ENCODE peak calls at places on chromosomes 12 and 14, in six cellular contexts. One of them, this sample, is unnamed.

GRCh38 chr12:104280111-104280510 is 23.4 kb upstream of the EID3 start:
- DNase-seq in heart right ventricle: no peak
- DNase-seq in neural progenitor cell: no peak
- DNase-seq in A549: peak
- DNase-seq in Calu3: no peak
- DNase-seq in IMR-90: no peak
- DNase-seq in this sample: no peak

GRCh38 chr12:58453306-58453705 is 467.0 kb downstream of the LRIG3 start:
- DNase-seq in heart right ventricle: no peak
- DNase-seq in A549: no peak
- DNase-seq in neural progenitor cell: no peak
- DNase-seq in Calu3: no peak
- DNase-seq in IMR-90: no peak
- DNase-seq in this sample: no peak

GRCh38 chr14:74502236-74503019 is 8.9 kb downstream of the ISCA2 start:
- DNase-seq in IMR-90: peak
- DNase-seq in neural progenitor cell: peak
- DNase-seq in Calu3: peak
- DNase-seq in A549: peak
- DNase-seq in heart right ventricle: no peak
- DNase-seq in this sample: peak

GRCh38 chr12:21655594-21655993 is 2.0 kb downstream of the LDHB start:
- DNase-seq in A549: no peak
- DNase-seq in heart right ventricle: no peak
- DNase-seq in Calu3: no peak
- DNase-seq in neural progenitor cell: no peak
- DNase-seq in IMR-90: no peak
- DNase-seq in this sample: no peak

GRCh38 chr14:74571441-74571841 is 40.6 kb downstream of the LTBP2 start:
- DNase-seq in IMR-90: peak
- DNase-seq in A549: no peak
- DNase-seq in heart right ventricle: no peak
- DNase-seq in neural progenitor cell: no peak
- DNase-seq in Calu3: no peak
- DNase-seq in this sample: peak

GRCh38 chr12:124123432-124124015 is 150.5 kb downstream of the ZNF664 start:
- DNase-seq in IMR-90: no peak
- DNase-seq in neural progenitor cell: peak
- DNase-seq in Calu3: no peak
- DNase-seq in heart right ventricle: no peak
- DNase-seq in A549: no peak
- DNase-seq in this sample: no peak

GRCh38 chr14:69335421-69335820 is 62.7 kb downstream of the ERH start:
- DNase-seq in IMR-90: peak
- DNase-seq in neural progenitor cell: no peak
- DNase-seq in Calu3: no peak
- DNase-seq in heart right ventricle: no peak
- DNase-seq in A549: no peak
- DNase-seq in this sample: no peak

GRCh38 chr12:121124402-121125109 is 8.1 kb upstream of the P2RX7 start:
- DNase-seq in IMR-90: peak
- DNase-seq in heart right ventricle: no peak
- DNase-seq in neural progenitor cell: no peak
- DNase-seq in Calu3: peak
- DNase-seq in A549: peak
- DNase-seq in this sample: peak

GRCh38 chr12:48342980-48343379 is 7.7 kb downstream of the ZNF641 start:
- DNase-seq in heart right ventricle: no peak
- DNase-seq in Calu3: no peak
- DNase-seq in neural progenitor cell: no peak
- DNase-seq in A549: no peak
- DNase-seq in IMR-90: no peak
- DNase-seq in this sample: no peak

GRCh38 chr14:63493246-63493645 is 49.9 kb downstream of the PPP2R5E start:
- DNase-seq in neural progenitor cell: peak
- DNase-seq in Calu3: no peak
- DNase-seq in A549: no peak
- DNase-seq in heart right ventricle: no peak
- DNase-seq in IMR-90: peak
- DNase-seq in this sample: peak

GRCh38 chr12:89129471-89129870 is 222.8 kb downstream of the DUSP6 start:
- DNase-seq in Calu3: no peak
- DNase-seq in neural progenitor cell: no peak
- DNase-seq in A549: no peak
- DNase-seq in IMR-90: no peak
- DNase-seq in heart right ventricle: no peak
- DNase-seq in this sample: no peak

GRCh38 chr12:122793685-122794106 is 19.3 kb downstream of the CCDC62 start:
- DNase-seq in heart right ventricle: no peak
- DNase-seq in A549: peak
- DNase-seq in IMR-90: peak
- DNase-seq in neural progenitor cell: peak
- DNase-seq in Calu3: peak
- DNase-seq in this sample: peak

GRCh38 chr14:92426237-92426636 is 87.3 kb upstream of the RIN3 start:
- DNase-seq in neural progenitor cell: no peak
- DNase-seq in A549: no peak
- DNase-seq in IMR-90: peak
- DNase-seq in heart right ventricle: no peak
- DNase-seq in Calu3: no peak
- DNase-seq in this sample: peak

GRCh38 chr12:117850048-117850447 is 118.7 kb downstream of the KSR2 start:
- DNase-seq in IMR-90: peak
- DNase-seq in heart right ventricle: no peak
- DNase-seq in neural progenitor cell: peak
- DNase-seq in A549: peak
- DNase-seq in Calu3: peak
- DNase-seq in this sample: peak

GRCh38 chr14:106564058-106564643 is 1037.8 kb downstream of the TMEM121 start:
- DNase-seq in heart right ventricle: no peak
- DNase-seq in A549: peak
- DNase-seq in neural progenitor cell: peak
- DNase-seq in IMR-90: no peak
- DNase-seq in Calu3: peak
- DNase-seq in this sample: no peak

GRCh38 chr12:103841690-103842584 is 903 bp upstream of the NT5DC3 start:
- DNase-seq in Calu3: peak
- DNase-seq in heart right ventricle: peak
- DNase-seq in neural progenitor cell: no peak
- DNase-seq in IMR-90: peak
- DNase-seq in A549: peak
- DNase-seq in this sample: peak

GRCh38 chr14:64706552-64707193 is 2.4 kb downstream of the PLEKHG3 start:
- DNase-seq in A549: no peak
- DNase-seq in Calu3: no peak
- DNase-seq in heart right ventricle: peak
- DNase-seq in neural progenitor cell: peak
- DNase-seq in IMR-90: no peak
- DNase-seq in this sample: no peak

GRCh38 chr12:106238146-106238545 is 9.7 kb downstream of the CKAP4 start:
- DNase-seq in IMR-90: no peak
- DNase-seq in neural progenitor cell: peak
- DNase-seq in Calu3: no peak
- DNase-seq in heart right ventricle: no peak
- DNase-seq in A549: no peak
- DNase-seq in this sample: no peak

GRCh38 chr14:22546722-22547071 is 42.3 kb downstream of the DAD1 start:
- DNase-seq in heart right ventricle: no peak
- DNase-seq in A549: no peak
- DNase-seq in IMR-90: no peak
- DNase-seq in neural progenitor cell: no peak
- DNase-seq in Calu3: no peak
- DNase-seq in this sample: no peak

GRCh38 chr12:49843411-49843810 is 505 bp upstream of the BCDIN3D start:
- DNase-seq in heart right ventricle: no peak
- DNase-seq in neural progenitor cell: no peak
- DNase-seq in A549: no peak
- DNase-seq in Calu3: no peak
- DNase-seq in IMR-90: no peak
- DNase-seq in this sample: no peak

GRCh38 chr14:24984846-24985589 is 64.9 kb downstream of the STXBP6 start:
- DNase-seq in IMR-90: no peak
- DNase-seq in heart right ventricle: no peak
- DNase-seq in A549: no peak
- DNase-seq in neural progenitor cell: no peak
- DNase-seq in Calu3: no peak
- DNase-seq in this sample: peak

DNA sequence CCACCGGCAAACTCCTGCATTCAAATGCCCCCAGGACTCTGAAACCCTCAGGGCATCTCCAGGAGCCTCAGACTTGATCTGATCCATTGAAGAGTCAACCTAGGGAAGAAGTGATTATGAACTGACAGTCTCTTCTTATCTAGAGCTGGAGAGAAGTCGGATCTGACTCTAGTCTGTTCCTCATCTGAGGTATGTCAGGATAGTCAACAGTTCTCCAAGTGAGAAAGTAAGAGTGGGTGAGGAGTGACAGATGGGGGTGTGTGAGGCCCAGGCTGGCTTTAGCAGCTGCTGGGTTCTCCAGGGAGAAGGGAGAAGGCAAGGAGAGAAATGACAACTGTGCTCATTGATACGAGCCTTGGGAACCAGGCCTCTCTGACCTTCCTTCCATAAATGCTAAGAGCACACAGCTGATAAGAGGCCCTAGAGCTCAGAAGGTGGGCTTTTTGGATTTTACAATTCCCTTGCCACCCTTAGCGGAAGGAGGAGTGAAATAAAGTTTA is 53.3 kb downstream of the IRAK3 start:
- DNase-seq in neural progenitor cell: no peak
- DNase-seq in A549: no peak
- DNase-seq in Calu3: no peak
- DNase-seq in heart right ventricle: no peak
- DNase-seq in IMR-90: no peak
- DNase-seq in this sample: no peak
- TF ChIP-seq CTCF in neural progenitor cell: no peak
- TF ChIP-seq CTCF in A549: no peak
- TF ChIP-seq CTCF in Calu3: no peak
- TF ChIP-seq CTCF in heart right ventricle: no peak
- TF ChIP-seq CTCF in IMR-90: no peak
- TF ChIP-seq CTCF in this sample: no peak

GRCh38 chr14:33509927-33510535 is 440.8 kb downstream of the EGLN3 start:
- DNase-seq in neural progenitor cell: no peak
- DNase-seq in Calu3: no peak
- DNase-seq in heart right ventricle: no peak
- DNase-seq in IMR-90: no peak
- DNase-seq in A549: no peak
- DNase-seq in this sample: no peak

GRCh38 chr14:33509454-33509853 is 441.4 kb downstream of the EGLN3 start:
- DNase-seq in Calu3: no peak
- DNase-seq in A549: no peak
- DNase-seq in heart right ventricle: no peak
- DNase-seq in neural progenitor cell: no peak
- DNase-seq in IMR-90: no peak
- DNase-seq in this sample: no peak

GRCh38 chr14:33515441-33515840 is 435.4 kb downstream of the EGLN3 start:
- DNase-seq in heart right ventricle: no peak
- DNase-seq in IMR-90: no peak
- DNase-seq in Calu3: no peak
- DNase-seq in neural progenitor cell: no peak
- DNase-seq in A549: no peak
- DNase-seq in this sample: no peak

GRCh38 chr14:33510991-33511390 is 439.9 kb downstream of the EGLN3 start:
- DNase-seq in Calu3: no peak
- DNase-seq in IMR-90: no peak
- DNase-seq in A549: no peak
- DNase-seq in neural progenitor cell: no peak
- DNase-seq in heart right ventricle: no peak
- DNase-seq in this sample: no peak

GRCh38 chr14:33512201-33512600 is 438.7 kb downstream of the EGLN3 start:
- DNase-seq in IMR-90: no peak
- DNase-seq in Calu3: no peak
- DNase-seq in neural progenitor cell: no peak
- DNase-seq in heart right ventricle: no peak
- DNase-seq in A549: no peak
- DNase-seq in this sample: peak
- TF ChIP-seq CTCF in IMR-90: no peak
- TF ChIP-seq CTCF in Calu3: no peak
- TF ChIP-seq CTCF in neural progenitor cell: no peak
- TF ChIP-seq CTCF in heart right ventricle: no peak
- TF ChIP-seq CTCF in A549: no peak
- TF ChIP-seq CTCF in this sample: no peak

DNA sequence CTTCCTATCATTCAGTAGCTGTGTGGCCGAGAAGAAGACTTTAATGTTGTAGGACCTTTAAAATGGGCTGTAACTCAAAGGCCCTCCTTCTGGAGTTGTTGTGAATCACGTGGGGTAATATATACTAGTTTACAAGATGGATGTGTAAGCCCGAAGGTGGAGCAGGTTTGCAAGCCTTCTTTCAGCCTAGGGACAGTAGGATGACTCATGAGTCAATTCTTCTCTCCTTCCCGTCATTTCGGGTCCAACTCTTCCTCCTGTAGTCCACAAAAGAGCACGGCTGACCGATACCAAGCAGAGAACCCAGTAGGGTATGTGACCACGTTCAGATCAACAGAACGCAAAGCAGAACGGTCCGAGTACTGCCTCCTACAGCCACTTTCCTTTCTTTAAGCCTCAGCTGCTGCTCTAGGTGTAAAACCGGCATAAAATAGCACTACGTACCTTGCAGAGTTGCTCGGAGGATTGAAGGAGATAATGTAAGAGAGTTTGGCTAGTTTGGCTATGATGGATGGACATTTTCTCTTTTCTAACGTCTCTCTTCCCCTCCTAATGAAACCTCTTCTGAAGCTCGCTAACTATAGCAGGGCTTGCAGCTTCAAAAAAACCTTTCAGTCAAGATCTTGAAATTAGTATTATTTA is 1.3 kb upstream of the RASSF3 start:
- DNase-seq in neural progenitor cell: peak
- DNase-seq in Calu3: peak
- DNase-seq in IMR-90: peak
- DNase-seq in A549: peak
- DNase-seq in heart right ventricle: no peak
- DNase-seq in this sample: peak
- TF ChIP-seq CTCF in neural progenitor cell: no peak
- TF ChIP-seq CTCF in Calu3: no peak
- TF ChIP-seq CTCF in IMR-90: peak
- TF ChIP-seq CTCF in A549: no peak
- TF ChIP-seq CTCF in heart right ventricle: no peak
- TF ChIP-seq CTCF in this sample: no peak

DNA sequence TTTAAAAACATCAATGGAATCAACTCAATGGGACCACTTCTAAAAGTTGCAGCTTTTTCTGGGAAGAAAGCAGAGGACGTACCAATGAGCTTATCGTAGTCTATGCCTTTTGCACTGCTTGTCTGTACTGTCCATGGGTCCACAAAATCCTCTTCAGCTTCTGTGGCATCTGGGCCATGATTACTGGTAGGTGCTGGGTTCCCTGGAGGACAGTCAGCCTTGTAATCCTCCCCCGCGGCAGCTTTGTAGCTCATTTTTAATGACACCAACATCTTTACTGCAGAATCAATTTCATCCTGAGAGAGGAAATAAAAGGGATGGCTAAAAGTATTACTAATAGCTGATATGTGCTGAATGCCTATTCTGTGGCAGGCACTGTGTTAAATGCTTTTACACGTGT is 38.5 kb downstream of the SLC25A47 start:
- DNase-seq in neural progenitor cell: no peak
- DNase-seq in Calu3: no peak
- DNase-seq in IMR-90: no peak
- DNase-seq in heart right ventricle: no peak
- DNase-seq in A549: no peak
- DNase-seq in this sample: no peak
- TF ChIP-seq CTCF in neural progenitor cell: no peak
- TF ChIP-seq CTCF in Calu3: no peak
- TF ChIP-seq CTCF in IMR-90: no peak
- TF ChIP-seq CTCF in heart right ventricle: no peak
- TF ChIP-seq CTCF in A549: no peak
- TF ChIP-seq CTCF in this sample: no peak